ENCODE peak calls at places on chromosome 7, in ten cellular contexts. X is GM23338, W is fibroblast of the aortic adventitia, J is left lung, Y is GM20000, K is OCI-LY7, F is cardiac fibroblast, Z is ovary, A is brain microvascular endothelial cell, B is neural crest cell. N is an unnamed sample.

GRCh38 chr7:111486472-111487142 is 75.7 kb downstream of the IMMP2L start:
- DNase-seq in X (peak), W (peak), J (no peak), Y (peak), K (peak), F (peak), Z (no peak), A (peak), B (no peak), N (no peak)

GRCh38 chr7:18558503-18558902 is 63.0 kb downstream of the HDAC9 start:
- DNase-seq in X (no peak), W (no peak), J (no peak), Y (no peak), K (no peak), F (no peak), Z (no peak), A (no peak), B (no peak), N (no peak)

GRCh38 chr7:133789951-133790350 is 337.2 kb upstream of the LRGUK start:
- DNase-seq in X (peak), W (no peak), J (no peak), Y (no peak), K (no peak), F (no peak), Z (no peak), A (no peak), B (no peak), N (no peak)

GRCh38 chr7:80346704-80347103 is 165.2 kb downstream of the GNAT3 start:
- DNase-seq in X (no peak), W (peak), J (no peak), Y (no peak), K (no peak), F (peak), Z (no peak), A (no peak), B (no peak), N (no peak)

GRCh38 chr7:102453319-102453718 is 11.3 kb downstream of the ALKBH4 start:
- DNase-seq in X (no peak), W (no peak), J (no peak), Y (no peak), K (no peak), F (no peak), Z (no peak), A (no peak), B (no peak), N (no peak)

GRCh38 chr7:27220440-27220955 is 20.6 kb upstream of the HOXA13 start:
- DNase-seq in X (no peak), W (no peak), J (no peak), Y (no peak), K (no peak), F (no peak), Z (no peak), A (no peak), B (no peak), N (no peak)

GRCh38 chr7:159064121-159064815 is 80.4 kb downstream of the VIPR2 start:
- DNase-seq in X (no peak), W (no peak), J (no peak), Y (no peak), K (no peak), F (no peak), Z (no peak), A (no peak), B (no peak), N (no peak)

GRCh38 chr7:5296015-5296621 is 13.4 kb downstream of the SLC29A4 start:
- DNase-seq in X (peak), W (no peak), J (no peak), Y (no peak), K (no peak), F (no peak), Z (no peak), A (no peak), B (no peak), N (no peak)

GRCh38 chr7:133613250-133613649 is 360.4 kb downstream of the EXOC4 start:
- DNase-seq in X (no peak), W (no peak), J (no peak), Y (no peak), K (no peak), F (no peak), Z (no peak), A (no peak), B (no peak), N (no peak)

GRCh38 chr7:16078076-16078952 is 343.0 kb downstream of the CRPPA start:
- DNase-seq in X (peak), W (peak), J (no peak), Y (peak), K (peak), F (peak), Z (peak), A (peak), B (peak), N (no peak)

GRCh38 chr7:121328508-121329459 is at the start of gene WNT16:
- DNase-seq in X (peak), W (no peak), J (no peak), Y (no peak), K (no peak), F (no peak), Z (no peak), A (no peak), B (no peak), N (peak)

GRCh38 chr7:66824041-66824440 is 83.5 kb downstream of the RABGEF1 start:
- DNase-seq in X (no peak), W (no peak), J (no peak), Y (no peak), K (no peak), F (no peak), Z (no peak), A (no peak), B (no peak), N (no peak)

GRCh38 chr7:100465702-100466311 is 1.7 kb upstream of the SPACDR start:
- DNase-seq in X (peak), W (peak), J (peak), Y (peak), K (peak), F (peak), Z (peak), A (peak), B (no peak), N (no peak)

GRCh38 chr7:37657798-37658197 is 25.8 kb upstream of the GPR141 start:
- DNase-seq in X (no peak), W (no peak), J (no peak), Y (no peak), K (no peak), F (no peak), Z (no peak), A (no peak), B (no peak), N (no peak)

GRCh38 chr7:151869457-151869856 is 7.5 kb downstream of the PRKAG2 start:
- DNase-seq in X (no peak), W (no peak), J (no peak), Y (no peak), K (no peak), F (no peak), Z (no peak), A (no peak), B (no peak), N (no peak)

GRCh38 chr7:45181286-45181960 is 23.8 kb downstream of the RAMP3 start:
- DNase-seq in X (no peak), W (no peak), J (peak), Y (no peak), K (no peak), F (no peak), Z (no peak), A (no peak), B (no peak), N (no peak)

GRCh38 chr7:137091396-137091795 is 222.9 kb downstream of the CHRM2 start:
- DNase-seq in X (peak), W (no peak), J (no peak), Y (no peak), K (no peak), F (peak), Z (no peak), A (peak), B (no peak), N (no peak)

GRCh38 chr7:30436518-30436917 is 42.1 kb downstream of the NOD1 start:
- DNase-seq in X (no peak), W (no peak), J (no peak), Y (no peak), K (no peak), F (no peak), Z (no peak), A (no peak), B (no peak), N (no peak)

GRCh38 chr7:22786290-22786932 is 36.2 kb downstream of the TOMM7 start:
- DNase-seq in X (no peak), W (no peak), J (no peak), Y (no peak), K (no peak), F (no peak), Z (no peak), A (no peak), B (no peak), N (no peak)

GRCh38 chr7:116451958-116452729 is 47.4 kb upstream of the CAV2 start:
- DNase-seq in X (peak), W (no peak), J (no peak), Y (no peak), K (no peak), F (no peak), Z (no peak), A (no peak), B (no peak), N (no peak)
- TF ChIP-seq CTCF in X (peak), W (no peak), J (no peak), Y (peak), K (no peak), F (no peak), Z (no peak), A (peak), B (no peak), N (no peak)

GRCh38 chr7:50848203-50848602 is 65.5 kb upstream of the GRB10 start:
- DNase-seq in X (no peak), W (no peak), J (no peak), Y (no peak), K (no peak), F (no peak), Z (no peak), A (no peak), B (no peak), N (no peak)
- TF ChIP-seq CTCF in X (no peak), W (no peak), J (no peak), Y (no peak), K (no peak), F (no peak), Z (no peak), A (no peak), B (no peak), N (no peak)

GRCh38 chr7:1758859-1759521 is 88.9 kb downstream of the ELFN1 start:
- DNase-seq in X (no peak), W (no peak), J (no peak), Y (no peak), K (no peak), F (no peak), Z (no peak), A (no peak), B (no peak), N (no peak)
- TF ChIP-seq CTCF in X (no peak), W (no peak), J (no peak), Y (no peak), K (peak), F (no peak), Z (no peak), A (no peak), B (no peak), N (no peak)

GRCh38 chr7:93623816-93624215 is 49.3 kb upstream of the CALCR start:
- DNase-seq in X (no peak), W (no peak), J (no peak), Y (no peak), K (no peak), F (no peak), Z (no peak), A (no peak), B (no peak), N (no peak)

GRCh38 chr7:93620057-93620456 is 45.5 kb upstream of the CALCR start:
- DNase-seq in X (no peak), W (no peak), J (no peak), Y (no peak), K (no peak), F (no peak), Z (no peak), A (no peak), B (no peak), N (no peak)

GRCh38 chr7:93620864-93621263 is 46.3 kb upstream of the CALCR start:
- DNase-seq in X (no peak), W (no peak), J (no peak), Y (no peak), K (no peak), F (no peak), Z (no peak), A (no peak), B (no peak), N (no peak)

GRCh38 chr7:93626869-93627268 is 52.3 kb upstream of the CALCR start:
- DNase-seq in X (no peak), W (no peak), J (no peak), Y (no peak), K (no peak), F (no peak), Z (no peak), A (no peak), B (no peak), N (no peak)

GRCh38 chr7:93622036-93622714 is 47.7 kb upstream of the CALCR start:
- DNase-seq in X (peak), W (peak), J (no peak), Y (no peak), K (peak), F (peak), Z (no peak), A (peak), B (peak), N (peak)
- TF ChIP-seq CTCF in X (peak), W (peak), J (no peak), Y (no peak), K (peak), F (peak), Z (no peak), A (peak), B (peak), N (peak)

N was measured in glutamatergic neuron.